ENCODE peak calls at places on chromosomes 7 and 10, in seven cellular contexts. T, Y, X, S, A, R and H are unnamed samples.

GRCh38 chr7:83413425-83413824 is 235.5 kb downstream of the SEMA3E start:
- DNase-seq in X (peak), S (no peak), R (no peak), T (no peak), Y (no peak), A (peak), H (peak)

GRCh38 chr7:38025815-38026214 is 105.4 kb downstream of the EPDR1 start:
- DNase-seq in S (no peak), Y (no peak), T (no peak), A (no peak), X (no peak), R (no peak), H (no peak)

GRCh38 chr7:28240466-28240865 is 59.9 kb upstream of the JAZF1 start:
- DNase-seq in A (no peak), X (no peak), Y (no peak), R (no peak), S (no peak), T (no peak), H (no peak)

GRCh38 chr10:79084972-79085597 is 16.3 kb downstream of the ZMIZ1 start:
- DNase-seq in A (no peak), X (no peak), S (no peak), R (no peak), T (peak), Y (no peak), H (no peak)

GRCh38 chr7:132451161-132451560 is 125.1 kb downstream of the PLXNA4 start:
- DNase-seq in R (no peak), S (no peak), Y (no peak), A (no peak), T (no peak), X (no peak), H (no peak)

GRCh38 chr10:121608669-121609190 is 10.5 kb upstream of the FGFR2 start:
- DNase-seq in R (peak), T (peak), X (no peak), Y (no peak), A (peak), S (no peak), H (peak)

GRCh38 chr10:71912431-71912830 is 51.8 kb upstream of the CHST3 start:
- DNase-seq in T (no peak), S (no peak), R (no peak), X (peak), A (no peak), Y (no peak), H (peak)

GRCh38 chr7:155824195-155824915 is 12.1 kb upstream of the SHH start:
- DNase-seq in R (no peak), X (no peak), A (peak), Y (no peak), S (no peak), T (no peak), H (no peak)

GRCh38 chr7:135147341-135147898 is 452 bp upstream of the TMEM140 start:
- DNase-seq in R (no peak), T (no peak), S (no peak), Y (no peak), X (peak), A (peak), H (no peak)

GRCh38 chr7:4273566-4274230 is 408.4 kb upstream of the FOXK1 start:
- DNase-seq in Y (no peak), A (no peak), T (no peak), S (no peak), X (no peak), R (no peak), H (no peak)

GRCh38 chr7:82542665-82543064 is 99.1 kb upstream of the CACNA2D1 start:
- DNase-seq in R (no peak), Y (no peak), S (no peak), X (peak), T (no peak), A (peak), H (no peak)

GRCh38 chr7:584122-584465 is 64.4 kb upstream of the PDGFA start:
- DNase-seq in A (no peak), T (peak), Y (peak), S (no peak), R (no peak), X (no peak), H (peak)

GRCh38 chr7:135770139-135770710 is 21.6 kb upstream of the FAM180A start:
- DNase-seq in A (peak), T (no peak), R (no peak), S (no peak), X (peak), Y (no peak), H (no peak)

GRCh38 chr10:70760271-70760787 is 24.8 kb downstream of the TBATA start:
- DNase-seq in A (no peak), S (no peak), T (peak), R (no peak), Y (no peak), X (no peak), H (no peak)

GRCh38 chr10:88989824-88990527 is 622 bp upstream of the FAS start:
- DNase-seq in A (peak), R (no peak), X (peak), Y (no peak), T (no peak), S (no peak), H (peak)

GRCh38 chr7:157498690-157499089 is 161.9 kb downstream of the DNAJB6 start:
- DNase-seq in R (no peak), A (no peak), T (no peak), Y (no peak), X (no peak), S (no peak), H (no peak)

GRCh38 chr7:126790763-126791162 is 462.0 kb downstream of the GRM8 start:
- DNase-seq in R (no peak), T (no peak), A (no peak), X (no peak), S (no peak), Y (no peak), H (no peak)

GRCh38 chr7:117673839-117674238 is 194.0 kb downstream of the CFTR start:
- DNase-seq in Y (no peak), R (no peak), A (peak), X (peak), T (no peak), S (no peak), H (peak)

GRCh38 chr7:74253975-74254857 is at the start of gene RFC2:
- DNase-seq in Y (peak), X (peak), A (peak), R (peak), S (peak), T (peak), H (peak)

GRCh38 chr10:97463363-97464132 is 17.6 kb downstream of the ZDHHC16 start:
- DNase-seq in S (no peak), A (peak), Y (peak), T (no peak), R (peak), X (peak), H (peak)

GRCh38 chr7:82410461-82410860 is 33.1 kb downstream of the CACNA2D1 start:
- DNase-seq in S (no peak), T (no peak), X (no peak), R (no peak), A (no peak), Y (no peak), H (peak)

GRCh38 chr10:132335189-132336063 is 3.4 kb downstream of the LRRC27 start:
- DNase-seq in R (no peak), A (no peak), Y (no peak), X (no peak), T (no peak), S (no peak), H (no peak)

GRCh38 chr7:128672927-128673517 is 930 bp downstream of the GARIN1A start:
- DNase-seq in R (no peak), S (no peak), A (peak), T (no peak), X (peak), Y (no peak), H (peak)

GRCh38 chr7:98755138-98755898 is 114.5 kb downstream of the TMEM130 start:
- DNase-seq in A (no peak), X (no peak), Y (no peak), R (no peak), S (no peak), T (no peak), H (no peak)

GRCh38 chr10:72274730-72275350 is 1.1 kb downstream of the DDIT4 start:
- DNase-seq in Y (no peak), S (no peak), T (peak), X (peak), A (peak), R (peak), H (peak)

GRCh38 chr7:5041047-5041446 is 4.6 kb upstream of the RBAK start:
- DNase-seq in S (no peak), Y (no peak), R (no peak), A (no peak), X (no peak), T (no peak), H (no peak)

GRCh38 chr10:10609379-10609955 is 408.2 kb upstream of the CELF2 start:
- DNase-seq in S (no peak), X (no peak), Y (no peak), A (no peak), T (no peak), R (no peak), H (peak)

GRCh38 chr7:27586825-27587224 is 75.9 kb downstream of the HIBADH start:
- DNase-seq in R (peak), X (no peak), Y (no peak), A (no peak), T (peak), S (no peak), H (no peak)

GRCh38 chr10:116472874-116473273 is 45.2 kb downstream of the PNLIPRP3 start:
- DNase-seq in A (no peak), T (no peak), R (no peak), Y (no peak), X (no peak), S (no peak), H (peak)

GRCh38 chr10:88245974-88246511 is 337.1 kb downstream of the RNLS start:
- DNase-seq in S (no peak), T (no peak), R (no peak), X (peak), A (peak), Y (no peak), H (no peak)

GRCh38 chr10:60305394-60305892 is 84.2 kb downstream of the ANK3 start:
- DNase-seq in R (no peak), T (no peak), X (peak), Y (no peak), S (no peak), A (peak), H (no peak)

GRCh38 chr10:116080553-116080952 is 192.5 kb downstream of the GFRA1 start:
- DNase-seq in Y (no peak), T (no peak), S (no peak), R (no peak), A (no peak), X (peak), H (no peak)

GRCh38 chr10:30701471-30702173 is 72.1 kb upstream of the LYZL2 start:
- DNase-seq in A (peak), X (peak), S (no peak), Y (no peak), T (no peak), R (no peak), H (peak)

GRCh38 chr7:101223528-101223927 is 5.6 kb downstream of the ZNHIT1 start:
- DNase-seq in Y (no peak), X (no peak), T (no peak), A (no peak), S (no peak), R (no peak), H (no peak)

GRCh38 chr10:130439796-130440195 is 303.6 kb downstream of the GLRX3 start:
- DNase-seq in T (no peak), X (no peak), Y (no peak), S (no peak), A (no peak), R (no peak), H (no peak)

GRCh38 chr10:114970515-114970914 is 32.5 kb downstream of the TRUB1 start:
- DNase-seq in X (peak), A (no peak), T (no peak), Y (no peak), R (no peak), S (no peak), H (no peak)

GRCh38 chr10:91434041-91434440 is 23.9 kb downstream of the HECTD2 start:
- DNase-seq in R (no peak), A (no peak), X (peak), T (no peak), Y (no peak), S (no peak), H (peak)

GRCh38 chr7:24870766-24871165 is 109.2 kb downstream of the OSBPL3 start:
- DNase-seq in A (no peak), R (no peak), S (no peak), X (no peak), T (no peak), Y (no peak), H (peak)

GRCh38 chr10:118007773-118008172 is 39.0 kb downstream of the RAB11FIP2 start:
- DNase-seq in Y (no peak), X (peak), S (no peak), R (no peak), A (no peak), T (no peak), H (no peak)

GRCh38 chr10:133422821-133423771 is 1.3 kb downstream of the SPRN start:
- DNase-seq in X (no peak), A (no peak), S (no peak), R (no peak), Y (no peak), T (peak), H (no peak)
- H3K4me3 ChIP-seq in X (no peak), A (no peak), S (no peak), R (no peak), Y (no peak), T (no peak), H (no peak)

DNA sequence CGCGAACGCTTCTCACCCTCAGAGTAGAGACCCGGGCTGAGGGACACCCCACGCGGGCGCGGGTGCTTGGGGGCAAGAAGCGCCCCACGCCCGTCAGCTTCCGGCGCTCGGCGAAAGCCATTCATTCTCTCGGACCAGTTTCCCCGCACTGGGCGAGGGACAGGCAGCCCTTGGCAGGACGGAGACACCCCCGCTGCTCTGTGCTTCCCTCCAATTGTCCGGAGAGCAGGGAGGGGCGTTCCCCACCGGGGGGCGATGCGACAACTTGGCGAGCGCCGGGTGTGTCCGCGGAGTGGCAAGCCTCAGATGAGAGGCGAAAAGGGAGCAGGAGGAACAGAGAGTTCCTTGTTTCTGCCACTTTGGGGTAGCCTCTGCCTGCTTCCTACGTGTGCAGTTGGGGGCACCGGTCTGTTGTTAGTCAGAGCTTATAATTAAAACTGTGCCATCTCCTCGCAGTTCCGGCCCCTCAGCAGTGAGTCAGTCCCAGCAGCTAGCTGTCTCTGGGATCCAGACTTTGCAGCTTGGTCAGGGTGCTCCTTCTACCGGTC is 1.7 kb downstream of the GPR158 start:
- DNase-seq in A (peak), R (no peak), S (no peak), X (no peak), Y (no peak), T (no peak), H (no peak)
- TF ChIP-seq CTCF in A (no peak), R (no peak), S (no peak), X (no peak), Y (no peak), T (no peak), H (no peak)

GRCh38 chr10:103278862-103279298 is 1.9 kb downstream of the INA start:
- DNase-seq in R (peak), X (peak), S (no peak), Y (no peak), T (no peak), A (peak), H (peak)

GRCh38 chr10:103276251-103276936 is 544 bp upstream of the INA start:
- DNase-seq in S (no peak), Y (no peak), X (no peak), A (no peak), R (no peak), T (no peak), H (no peak)

GRCh38 chr10:103276941-103277712 is at the start of gene INA:
- DNase-seq in S (no peak), A (peak), R (no peak), X (peak), Y (no peak), T (no peak), H (peak)

GRCh38 chr10:103277713-103278299 is 868 bp downstream of the INA start:
- DNase-seq in A (no peak), Y (no peak), X (no peak), R (no peak), S (no peak), T (no peak), H (no peak)

GRCh38 chr10:103278424-103278823 is 1.5 kb downstream of the INA start:
- DNase-seq in A (no peak), Y (no peak), R (no peak), T (no peak), X (no peak), S (no peak), H (no peak)
- H3K4me3 ChIP-seq in A (no peak), Y (no peak), R (no peak), T (no peak), X (no peak), S (no peak), H (no peak)

GRCh38 chr10:52066383-52066782 is 247.7 kb upstream of the DKK1 start:
- DNase-seq in R (no peak), S (no peak), Y (no peak), A (no peak), X (peak), T (no peak), H (no peak)

GRCh38 chr10:52059089-52059488 is 255.0 kb upstream of the DKK1 start:
- DNase-seq in T (no peak), Y (no peak), X (no peak), A (no peak), R (no peak), S (no peak), H (no peak)

GRCh38 chr10:52064084-52064845 is 249.8 kb upstream of the DKK1 start:
- DNase-seq in X (no peak), T (peak), Y (no peak), S (no peak), R (no peak), A (no peak), H (no peak)

GRCh38 chr10:52068485-52068884 is 245.6 kb upstream of the DKK1 start:
- DNase-seq in R (no peak), S (no peak), X (no peak), A (no peak), Y (no peak), T (no peak), H (no peak)

DNA sequence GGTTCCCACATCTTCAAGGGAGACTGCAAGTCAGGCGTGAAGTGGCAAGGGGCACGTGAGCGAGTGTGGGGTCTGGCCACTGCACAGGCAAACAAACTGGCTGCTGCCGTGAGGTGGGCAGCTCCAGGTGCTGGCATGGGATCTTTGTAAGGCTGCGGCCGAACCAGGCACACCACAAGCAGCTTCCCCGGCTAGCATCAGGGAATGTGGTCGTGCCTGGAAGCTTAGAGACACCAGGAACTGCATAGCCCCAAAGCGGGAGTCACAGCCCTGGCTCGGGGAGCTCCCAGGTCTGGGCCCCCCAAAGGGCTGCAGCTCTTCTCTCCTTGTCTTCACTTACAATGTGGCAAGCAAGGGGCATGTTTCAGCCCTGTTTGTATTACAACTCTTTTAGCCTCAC is 250.9 kb upstream of the DKK1 start:
- DNase-seq in S (no peak), A (no peak), X (no peak), R (no peak), Y (no peak), T (peak), H (no peak)
- TF ChIP-seq CTCF in S (no peak), A (no peak), X (no peak), R (no peak), Y (no peak), T (no peak), H (no peak)